ENCODE peak calls at places on chromosome 14, in six cellular contexts. F is head of caudate nucleus; X is activated CD4-positive, alpha-beta T cell treated with anti-CD3 and anti-CD28 coated beads for 4 hours; T is NCI-H1417 treated with DMSO at 0.1 percent for 48 hours; U is stimulated activated CD4-positive, alpha-beta T cell treated with anti-CD3 and anti-CD28 coated beads, TNF-alpha, amount 100 ng/mL, for 1 hour; C is left ventricle myocardium inferior. V is an unnamed sample.

GRCh38 chr14:50040401-50040775 is 76.0 kb downstream of the VCPKMT start:
- DNase-seq in F (no peak), X (peak), T (no peak), U (no peak), C (no peak), V (no peak)

GRCh38 chr14:65772901-65773574 is 360.5 kb downstream of the FUT8 start:
- DNase-seq in F (no peak), X (no peak), T (no peak), U (no peak), C (no peak), V (no peak)

GRCh38 chr14:52703225-52703624 is 3.8 kb upstream of the PSMC6 start:
- DNase-seq in F (no peak), X (no peak), T (no peak), U (no peak), C (no peak), V (no peak)

GRCh38 chr14:33768458-33768830 is 182.4 kb downstream of the EGLN3 start:
- DNase-seq in F (no peak), X (no peak), T (no peak), U (no peak), C (no peak), V (no peak)

GRCh38 chr14:31536201-31536960 is 24.8 kb upstream of the NUBPL start:
- DNase-seq in F (no peak), X (no peak), T (no peak), U (no peak), C (no peak), V (no peak)

GRCh38 chr14:103530390-103530789 is 1.4 kb downstream of the TRMT61A start:
- DNase-seq in F (no peak), X (no peak), T (no peak), U (no peak), C (no peak), V (no peak)

GRCh38 chr14:77989441-77989891 is 180.7 kb upstream of the NRXN3 start:
- DNase-seq in F (peak), X (no peak), T (no peak), U (no peak), C (peak), V (no peak)

GRCh38 chr14:45686771-45687170 is 433.8 kb upstream of the MIS18BP1 start:
- DNase-seq in F (no peak), X (no peak), T (no peak), U (no peak), C (no peak), V (no peak)

GRCh38 chr14:20707622-20708021 is 19.1 kb downstream of the ANG start:
- DNase-seq in F (no peak), X (no peak), T (no peak), U (no peak), C (no peak), V (no peak)

GRCh38 chr14:36646664-36647416 is 14.8 kb upstream of the PAX9 start:
- DNase-seq in F (no peak), X (no peak), T (no peak), U (no peak), C (no peak), V (no peak)

GRCh38 chr14:60723218-60724079 is 702 bp downstream of the SIX4 start:
- DNase-seq in F (peak), X (peak), T (no peak), U (no peak), C (no peak), V (no peak)

V was measured in NCI-H2081 treated with DMSO at 0.1 percent for 48 hours.